ENCODE peak calls at places on chromosomes 7 and 10, in nine cellular contexts. S, K, B, E, Q, G, T, C and A are unnamed samples.

GRCh38 chr10:6786579-6787031 is 206.5 kb upstream of the PRKCQ start:
- DNase-seq in S (no peak), K (no peak), B (no peak), E (no peak), Q (peak; percentile 46), G (peak; percentile 69), T (no peak), C (no peak), A (peak; percentile 60)

GRCh38 chr10:117005454-117006055 is 568 bp upstream of the SHTN1 start:
- DNase-seq in S (no peak), K (peak; percentile 52), B (no peak), E (no peak), Q (no peak), G (no peak), T (no peak), C (peak; percentile 28), A (peak; percentile 10)

GRCh38 chr10:29063806-29064644 is 224.8 kb upstream of the LYZL1 start:
- DNase-seq in S (no peak), K (peak; percentile 36), B (no peak), E (no peak), Q (peak; percentile 26), G (no peak), T (no peak), C (no peak), A (peak; percentile 20)

GRCh38 chr10:77619964-77620703 is 17.5 kb downstream of the KCNMA1 start:
- DNase-seq in S (no peak), K (no peak), B (no peak), E (no peak), Q (no peak), G (no peak), T (no peak), C (no peak), A (no peak)

GRCh38 chr7:157738064-157738460 is 401.3 kb downstream of the DNAJB6 start:
- DNase-seq in S (no peak), K (peak; percentile 45), B (no peak), E (peak; percentile 13), Q (no peak), G (no peak), T (no peak), C (peak; percentile 25), A (no peak)

GRCh38 chr10:76998451-76998850 is 639.2 kb downstream of the KCNMA1 start:
- DNase-seq in S (no peak), K (no peak), B (no peak), E (no peak), Q (no peak), G (no peak), T (no peak), C (no peak), A (no peak)

GRCh38 chr7:7821517-7821916 is 103.1 kb upstream of the RPA3 start:
- DNase-seq in S (no peak), K (no peak), B (no peak), E (no peak), Q (no peak), G (no peak), T (no peak), C (no peak), A (no peak)

GRCh38 chr10:120041807-120042545 is 149.4 kb downstream of the SEC23IP start:
- DNase-seq in S (no peak), K (no peak), B (no peak), E (no peak), Q (no peak), G (no peak), T (no peak), C (no peak), A (no peak)

GRCh38 chr10:26046073-26046684 is 112.2 kb downstream of the MYO3A start:
- DNase-seq in S (no peak), K (no peak), B (no peak), E (no peak), Q (no peak), G (no peak), T (no peak), C (no peak), A (no peak)

GRCh38 chr7:98998821-98999725 is 120.7 kb downstream of the TRRAP start:
- DNase-seq in S (no peak), K (no peak), B (no peak), E (no peak), Q (no peak), G (no peak), T (no peak), C (no peak), A (no peak)

GRCh38 chr10:106740-107139 is 28.5 kb upstream of the ZMYND11 start:
- DNase-seq in S (no peak), K (no peak), B (no peak), E (no peak), Q (no peak), G (no peak), T (no peak), C (no peak), A (no peak)

GRCh38 chr10:112842832-112843360 is 107.2 kb upstream of the TCF7L2 start:
- DNase-seq in S (no peak), K (no peak), B (no peak), E (no peak), Q (peak; percentile 5), G (no peak), T (peak; percentile 5), C (no peak), A (peak; percentile 42)

GRCh38 chr7:156014808-156015207 is 202.5 kb upstream of the SHH start:
- DNase-seq in S (no peak), K (no peak), B (no peak), E (no peak), Q (no peak), G (no peak), T (no peak), C (no peak), A (no peak)

GRCh38 chr7:154929006-154929726 is 73.8 kb downstream of the PAXIP1 start:
- DNase-seq in S (no peak), K (no peak), B (no peak), E (no peak), Q (no peak), G (no peak), T (no peak), C (no peak), A (no peak)

GRCh38 chr7:24025094-24025493 is 258.9 kb upstream of the NPY start:
- DNase-seq in S (no peak), K (no peak), B (no peak), E (no peak), Q (no peak), G (peak; percentile 61), T (no peak), C (no peak), A (no peak)

GRCh38 chr10:17206210-17206709 is 4.8 kb upstream of the TRDMT1 start:
- DNase-seq in S (no peak), K (no peak), B (no peak), E (no peak), Q (peak; percentile 92), G (peak; percentile 73), T (no peak), C (no peak), A (peak; percentile 30)

GRCh38 chr10:73874267-73875138 is at the start of gene CAMK2G:
- DNase-seq in S (peak; percentile 86), K (peak; percentile 89), B (peak; percentile 88), E (peak; percentile 58), Q (peak; percentile 86), G (peak; percentile 77), T (peak; percentile 89), C (peak; percentile 82), A (peak; percentile 81)

GRCh38 chr7:1234794-1235500 is 2.3 kb downstream of the UNCX start:
- DNase-seq in S (no peak), K (no peak), B (no peak), E (no peak), Q (no peak), G (no peak), T (no peak), C (no peak), A (no peak)

GRCh38 chr10:88800152-88801125 is 2.1 kb upstream of the LIPM start:
- DNase-seq in S (no peak), K (peak; percentile 3), B (no peak), E (no peak), Q (peak; percentile 56), G (peak; percentile 27), T (no peak), C (no peak), A (peak; percentile 10)

GRCh38 chr7:1704326-1705241 is 34.5 kb downstream of the ELFN1 start:
- DNase-seq in S (no peak), K (no peak), B (no peak), E (no peak), Q (no peak), G (no peak), T (no peak), C (no peak), A (no peak)

GRCh38 chr7:576524-577277 is 57.1 kb upstream of the PDGFA start:
- DNase-seq in S (no peak), K (no peak), B (no peak), E (no peak), Q (no peak), G (no peak), T (no peak), C (no peak), A (no peak)

GRCh38 chr7:50304911-50305621 is 550 bp downstream of the IKZF1 start:
- DNase-seq in S (no peak), K (peak; percentile 21), B (no peak), E (no peak), Q (no peak), G (peak; percentile 1), T (peak; percentile 84), C (no peak), A (no peak)
- H3K4me3 ChIP-seq in S (peak overlapping the region; percentile 60), K (peak overlapping the region; percentile 63), B (peak overlapping the region; percentile 54), E (peak overlapping the region; percentile 54), Q (no peak overlapping the region), G (no peak overlapping the region), T (peak overlapping the region; percentile 71), C (no peak overlapping the region), A (no peak overlapping the region)

GRCh38 chr7:144069511-144069910 is at the start of gene OR2A25:
- DNase-seq in S (no peak), K (no peak), B (no peak), E (no peak), Q (no peak), G (no peak), T (no peak), C (no peak), A (no peak)

GRCh38 chr7:144057954-144058353 is 9.2 kb downstream of the OR2A5 start:
- DNase-seq in S (no peak), K (no peak), B (no peak), E (no peak), Q (peak; percentile 65), G (peak; percentile 35), T (no peak), C (no peak), A (peak; percentile 79)

GRCh38 chr7:144063710-144064109 is 5.9 kb upstream of the OR2A25 start:
- DNase-seq in S (no peak), K (no peak), B (no peak), E (no peak), Q (no peak), G (no peak), T (no peak), C (no peak), A (no peak)
- TF ChIP-seq CTCF in S (no peak), K (no peak), B (no peak), E (no peak), Q (peak; percentile 27), G (no peak), T (peak; percentile 60), C (no peak), A (peak; percentile 37)

GRCh38 chr10:81875680-81876252 is 772 bp downstream of the NRG3 start:
- DNase-seq in S (no peak), K (no peak), B (no peak), E (no peak), Q (no peak), G (no peak), T (no peak), C (no peak), A (no peak)
- H3K4me3 ChIP-seq in S (peak overlapping the region; percentile 58), K (peak overlapping the region; percentile 42), B (peak overlapping the region; percentile 52), E (peak overlapping the region; percentile 47), Q (peak overlapping the region; percentile 42), G (no peak overlapping the region), T (no peak overlapping the region), C (no peak overlapping the region), A (no peak overlapping the region)

GRCh38 chr7:29345590-29345989 is 151.0 kb downstream of the CHN2 start:
- DNase-seq in S (peak; percentile 31), K (peak; percentile 63), B (peak; percentile 37), E (no peak), Q (peak; percentile 50), G (peak; percentile 20), T (no peak), C (no peak), A (peak; percentile 2)
- TF ChIP-seq CTCF in S (peak; percentile 60), K (peak; percentile 57), B (peak; percentile 54), E (no peak), Q (peak; percentile 33), G (peak; percentile 33), T (no peak), C (no peak), A (no peak)